ENCODE peak calls at places on chromosomes 1 and 21, in nine cellular contexts. Z, H, A, P, S, U, T, J and N are unnamed samples.

GRCh38 chr1:111813440-111814304 is 58.0 kb downstream of the DDX20 start:
- DNase-seq in P (no peak), T (no peak), H (no peak), Z (peak; percentile 6), U (no peak), A (no peak), S (no peak), J (no peak), N (no peak)

GRCh38 chr1:77538956-77539509 is 143.4 kb downstream of the ZZZ3 start:
- DNase-seq in U (no peak), T (peak; percentile 81), H (no peak), S (peak; percentile 60), P (no peak), J (no peak), A (no peak), Z (peak; percentile 9), N (no peak)

GRCh38 chr1:119683893-119684292 is 27.8 kb upstream of the PHGDH start:
- DNase-seq in H (no peak), U (no peak), Z (no peak), T (no peak), A (no peak), J (no peak), P (no peak), S (no peak), N (no peak)

GRCh38 chr1:174964261-174964984 is 35.3 kb upstream of the CACYBP start:
- DNase-seq in Z (peak; percentile 21), S (no peak), T (no peak), P (no peak), H (no peak), U (no peak), A (no peak), J (no peak), N (no peak)

GRCh38 chr1:8598060-8598724 is 219.2 kb downstream of the RERE start:
- DNase-seq in T (no peak), S (no peak), H (no peak), P (no peak), Z (no peak), A (no peak), J (no peak), U (no peak), N (peak; percentile 37)

GRCh38 chr1:69121708-69122107 is 446.0 kb upstream of the LRRC7 start:
- DNase-seq in J (no peak), A (no peak), H (no peak), T (peak; percentile 1), S (peak; percentile 10), P (no peak), U (no peak), Z (no peak), N (no peak)

GRCh38 chr1:216186816-216187215 is 236.4 kb downstream of the USH2A start:
- DNase-seq in T (peak; percentile 15), S (peak; percentile 72), H (no peak), A (no peak), Z (peak; percentile 51), J (no peak), P (no peak), U (no peak), N (no peak)

GRCh38 chr1:224042557-224043118 is 71.3 kb upstream of the FBXO28 start:
- DNase-seq in Z (no peak), U (no peak), J (no peak), A (no peak), H (no peak), S (no peak), T (no peak), P (no peak), N (no peak)

GRCh38 chr1:169682077-169682476 is 29.3 kb downstream of the SELL start:
- DNase-seq in S (no peak), T (no peak), H (no peak), U (no peak), P (no peak), Z (no peak), J (no peak), A (no peak), N (no peak)

GRCh38 chr1:180186831-180187230 is 32.2 kb downstream of the QSOX1 start:
- DNase-seq in T (no peak), Z (no peak), U (no peak), S (no peak), A (no peak), J (no peak), P (no peak), H (no peak), N (no peak)

GRCh38 chr1:54220004-54220811 is 20.2 kb downstream of the MRPL37 start:
- DNase-seq in P (no peak), J (no peak), S (no peak), U (no peak), A (no peak), T (no peak), H (no peak), Z (no peak), N (peak; percentile 84)

GRCh38 chr21:16535100-16535418 is 805.3 kb downstream of the USP25 start:
- DNase-seq in U (no peak), S (peak; percentile 92), P (no peak), H (no peak), Z (no peak), A (no peak), T (no peak), J (no peak), N (peak; percentile 92)

GRCh38 chr21:46286668-46286982 is 483 bp downstream of the YBEY start:
- DNase-seq in P (no peak), T (no peak), Z (no peak), A (no peak), U (no peak), J (no peak), S (no peak), H (no peak), N (no peak)

GRCh38 chr1:18536943-18537342 is 56.2 kb downstream of the KLHDC7A start:
- DNase-seq in S (no peak), U (no peak), H (no peak), A (no peak), J (no peak), T (no peak), P (no peak), Z (no peak), N (no peak)

GRCh38 chr1:15304708-15305326 is 57.8 kb downstream of the FHAD1 start:
- DNase-seq in J (peak; percentile 69), T (no peak), U (peak; percentile 52), Z (peak; percentile 74), H (peak; percentile 81), P (peak; percentile 26), A (peak; percentile 55), S (peak; percentile 28), N (peak; percentile 78)